ENCODE peak calls at places on chromosomes 7 and 10, in ten cellular contexts. Q is left lung, F is adipocyte, L is aorta, Z is BE2C, X is GM23248, I is sigmoid colon, B is left ventricle myocardium inferior, P is ovary, D is uterus. M is an unnamed sample. For H3K4me1, the result is how much of the 10 kb centered on the place peaks cover.

GRCh38 chr10:80444124-80444523 is 10.0 kb upstream of the TSPAN14 start:
- DNase-seq in D (no peak), B (no peak), F (no peak), Q (no peak), P (no peak), I (no peak), Z (no peak), L (no peak), X (no peak), M (no peak)

GRCh38 chr7:49389866-49390265 is 383.6 kb upstream of the VWC2 start:
- DNase-seq in B (no peak), X (no peak), P (no peak), D (no peak), I (no peak), Z (no peak), L (no peak), F (no peak), Q (no peak), M (no peak)

GRCh38 chr10:121171825-121172224 is 320.7 kb downstream of the WDR11 start:
- DNase-seq in X (no peak), I (no peak), Q (no peak), D (no peak), P (no peak), F (no peak), L (no peak), Z (no peak), B (no peak), M (no peak)

GRCh38 chr7:44984478-44984758 is 5.6 kb upstream of the MYO1G start:
- DNase-seq in X (no peak), Q (no peak), Z (no peak), D (no peak), B (no peak), L (no peak), P (no peak), I (no peak), F (no peak), M (no peak)

GRCh38 chr7:30082686-30083085 is 52.1 kb upstream of the MTURN start:
- DNase-seq in D (no peak), I (no peak), Q (no peak), X (peak), B (no peak), P (no peak), F (peak), L (no peak), Z (no peak), M (no peak)

GRCh38 chr7:43211276-43211675 is 98.8 kb downstream of the HECW1 start:
- DNase-seq in L (no peak), P (no peak), F (no peak), I (no peak), B (no peak), X (peak), D (no peak), Q (no peak), Z (no peak), M (no peak)

GRCh38 chr7:32533313-32534024 is 38.2 kb downstream of the AVL9 start:
- DNase-seq in Q (no peak), L (no peak), I (no peak), B (no peak), Z (no peak), F (no peak), P (no peak), D (no peak), X (peak), M (no peak)

GRCh38 chr7:157404845-157405481 is 68.2 kb downstream of the DNAJB6 start:
- DNase-seq in F (peak), P (peak), X (peak), Q (peak), I (peak), D (peak), Z (peak), B (no peak), L (no peak), M (peak)

GRCh38 chr10:47024046-47024322 is 112.8 kb downstream of the PTPN20 start:
- DNase-seq in I (no peak), P (no peak), L (no peak), Q (no peak), F (no peak), X (no peak), B (no peak), Z (no peak), D (no peak), M (no peak)

GRCh38 chr7:98283887-98284222 is 2.4 kb downstream of the BRI3 start:
- DNase-seq in D (no peak), B (no peak), F (peak), X (peak), L (no peak), P (no peak), Z (no peak), Q (no peak), I (no peak), M (peak)

GRCh38 chr10:43857206-43857952 is 208.7 kb upstream of the ZNF32 start:
- DNase-seq in Q (no peak), D (no peak), B (no peak), L (no peak), X (peak), I (no peak), P (no peak), F (peak), Z (peak), M (no peak)

GRCh38 chr10:88292185-88292514 is 291.0 kb downstream of the RNLS start:
- DNase-seq in L (no peak), F (no peak), D (no peak), P (no peak), Z (no peak), B (no peak), I (no peak), Q (no peak), X (no peak), M (no peak)

GRCh38 chr7:31076641-31077310 is 24.7 kb downstream of the ADCYAP1R1 start:
- DNase-seq in L (no peak), D (no peak), Z (no peak), P (no peak), B (peak), F (no peak), X (no peak), Q (no peak), I (peak), M (peak)

GRCh38 chr7:55185941-55186609 is 167.3 kb downstream of the EGFR start:
- DNase-seq in Q (no peak), Z (peak), B (no peak), I (no peak), L (no peak), X (peak), F (peak), P (no peak), D (no peak), M (no peak)

GRCh38 chr7:89605362-89605761 is 548.9 kb upstream of the STEAP1 start:
- DNase-seq in X (no peak), B (no peak), Z (no peak), P (no peak), F (no peak), I (no peak), D (no peak), Q (peak), L (no peak), M (no peak)

GRCh38 chr10:77801474-77802238 is 124.9 kb downstream of the DLG5 start:
- DNase-seq in Z (no peak), B (no peak), I (no peak), F (peak), Q (no peak), X (peak), L (no peak), D (no peak), P (no peak), M (no peak)

GRCh38 chr7:31705377-31705776 is 18.4 kb downstream of the PPP1R17 start:
- DNase-seq in B (no peak), I (no peak), X (no peak), D (no peak), F (no peak), Z (no peak), Q (no peak), P (no peak), L (no peak), M (no peak)

GRCh38 chr10:2791774-2792443 is 275.4 kb upstream of the PFKP start:
- DNase-seq in L (no peak), B (no peak), P (no peak), Q (no peak), D (no peak), I (no peak), Z (no peak), F (no peak), X (no peak), M (no peak)

GRCh38 chr7:134690614-134691504 is 44.2 kb downstream of the BPGM start:
- DNase-seq in P (no peak), Q (no peak), D (no peak), B (no peak), I (no peak), F (peak), X (peak), L (no peak), Z (no peak), M (no peak)

GRCh38 chr7:88357295-88357694 is 50.6 kb upstream of the STEAP4 start:
- DNase-seq in F (no peak), B (peak), Z (no peak), I (no peak), P (no peak), L (peak), X (peak), D (no peak), Q (no peak), M (no peak)

GRCh38 chr7:130844811-130845580 is 111.0 kb upstream of the KLF14 start:
- DNase-seq in F (no peak), X (peak), Z (no peak), L (no peak), Q (no peak), D (no peak), I (no peak), B (no peak), P (no peak), M (no peak)

GRCh38 chr10:58531084-58531695 is 18.5 kb downstream of the BICC1 start:
- DNase-seq in P (no peak), D (no peak), I (peak), F (peak), L (peak), Z (peak), B (no peak), Q (no peak), X (peak), M (no peak)

GRCh38 chr7:139777304-139777890 is 401 bp downstream of the HIPK2 start:
- DNase-seq in L (peak), F (peak), B (peak), X (peak), Z (peak), D (peak), Q (peak), P (peak), I (peak), M (peak)

GRCh38 chr10:117007080-117007479 is 2.1 kb upstream of the SHTN1 start:
- DNase-seq in X (peak), D (no peak), I (no peak), B (no peak), P (no peak), L (no peak), Q (no peak), F (peak), Z (no peak), M (no peak)

GRCh38 chr10:100009283-100009792 is 409 bp downstream of the DNMBP start:
- DNase-seq in L (no peak), D (peak), Z (peak), Q (no peak), B (no peak), I (peak), P (peak), F (peak), X (peak), M (peak)

GRCh38 chr7:36415104-36415503 is 25.4 kb downstream of the ANLN start:
- DNase-seq in L (no peak), P (no peak), Z (no peak), X (no peak), F (no peak), Q (no peak), D (no peak), I (no peak), B (no peak), M (no peak)

GRCh38 chr7:28075674-28076358 is 104.8 kb downstream of the JAZF1 start:
- DNase-seq in P (no peak), B (no peak), Q (no peak), I (no peak), F (no peak), L (no peak), D (no peak), X (no peak), Z (no peak), M (no peak)

DNA sequence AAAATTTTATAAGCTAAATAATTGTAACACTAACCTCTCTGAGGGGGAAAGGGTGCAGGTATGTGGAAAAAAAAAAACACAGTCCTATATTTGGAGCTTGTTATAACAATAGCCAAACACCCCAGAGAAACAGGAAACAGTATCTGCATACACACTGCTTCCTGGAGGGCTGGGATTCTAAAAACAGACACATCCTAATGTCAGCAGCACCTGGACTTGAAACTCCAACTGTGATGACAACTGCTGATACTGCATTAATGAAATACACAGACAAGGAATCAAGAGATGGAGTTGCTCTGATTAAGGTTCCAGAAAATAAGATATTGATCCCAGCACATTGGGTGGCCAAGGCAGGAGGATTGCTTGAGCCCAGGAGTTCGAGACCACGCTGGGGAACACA is 9.3 kb downstream of the DAGLB start:
- DNase-seq in X (no peak), D (no peak), L (no peak), I (no peak), F (no peak), Q (no peak), B (no peak), P (no peak), Z (no peak), M (no peak)
- H3K4me1 ChIP-seq in X (under half), D (under half), L (under half), I (under half), F (under half), Q (half or more), B (under half), P (under half), Z (under half), M (under half)

DNA sequence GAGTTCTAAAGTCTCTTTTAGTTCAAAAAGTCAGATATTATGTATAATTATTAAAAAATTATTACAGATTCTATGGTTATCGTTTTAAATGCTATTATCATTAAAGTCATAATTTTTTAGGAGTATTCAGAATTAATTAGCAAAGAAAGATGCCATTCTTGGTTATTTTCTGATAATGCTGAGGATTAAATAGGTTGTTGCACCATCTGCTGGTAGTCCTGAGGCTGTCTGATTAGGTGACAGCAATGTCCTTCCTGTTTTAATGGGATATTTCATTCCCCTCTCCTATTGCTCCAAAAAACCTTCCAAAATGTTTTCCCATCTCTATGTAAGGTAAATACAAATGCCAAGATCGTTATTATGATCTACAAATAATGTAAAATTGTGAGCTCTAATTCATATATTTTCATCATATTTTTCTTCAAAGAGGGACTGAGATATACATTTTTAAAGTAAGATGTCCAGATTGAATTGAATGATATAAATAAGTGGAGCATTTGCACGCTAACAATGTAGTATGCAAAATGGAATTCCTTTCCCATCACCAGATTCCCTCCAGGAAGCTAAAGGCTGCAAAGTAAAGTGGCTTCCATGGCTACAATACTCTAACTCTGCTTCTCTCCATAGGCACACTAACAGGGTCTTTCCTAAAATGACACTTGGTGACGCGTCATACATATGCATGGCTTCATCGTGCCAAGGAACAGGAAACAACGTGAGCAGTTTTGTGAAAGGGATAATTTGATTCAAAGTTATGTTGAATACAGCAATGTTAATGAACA is 58.8 kb upstream of the AKR1E2 start:
- DNase-seq in Z (no peak), D (peak), P (peak), Q (no peak), F (peak), B (no peak), X (peak), I (no peak), L (no peak), M (no peak)
- H3K4me1 ChIP-seq in Z (under half), D (under half), P (under half), Q (under half), F (half or more), B (half or more), X (half or more), I (under half), L (under half), M (under half)

GRCh38 chr10:14621037-14621436 is 153.7 kb downstream of the FAM107B start:
- DNase-seq in X (no peak), L (no peak), F (peak), D (no peak), Z (no peak), P (no peak), Q (no peak), I (no peak), B (no peak), M (no peak)
- H3K4me1 ChIP-seq in X (under half), L (under half), F (under half), D (under half), Z (under half), P (under half), Q (under half), I (under half), B (under half), M (under half)

DNA sequence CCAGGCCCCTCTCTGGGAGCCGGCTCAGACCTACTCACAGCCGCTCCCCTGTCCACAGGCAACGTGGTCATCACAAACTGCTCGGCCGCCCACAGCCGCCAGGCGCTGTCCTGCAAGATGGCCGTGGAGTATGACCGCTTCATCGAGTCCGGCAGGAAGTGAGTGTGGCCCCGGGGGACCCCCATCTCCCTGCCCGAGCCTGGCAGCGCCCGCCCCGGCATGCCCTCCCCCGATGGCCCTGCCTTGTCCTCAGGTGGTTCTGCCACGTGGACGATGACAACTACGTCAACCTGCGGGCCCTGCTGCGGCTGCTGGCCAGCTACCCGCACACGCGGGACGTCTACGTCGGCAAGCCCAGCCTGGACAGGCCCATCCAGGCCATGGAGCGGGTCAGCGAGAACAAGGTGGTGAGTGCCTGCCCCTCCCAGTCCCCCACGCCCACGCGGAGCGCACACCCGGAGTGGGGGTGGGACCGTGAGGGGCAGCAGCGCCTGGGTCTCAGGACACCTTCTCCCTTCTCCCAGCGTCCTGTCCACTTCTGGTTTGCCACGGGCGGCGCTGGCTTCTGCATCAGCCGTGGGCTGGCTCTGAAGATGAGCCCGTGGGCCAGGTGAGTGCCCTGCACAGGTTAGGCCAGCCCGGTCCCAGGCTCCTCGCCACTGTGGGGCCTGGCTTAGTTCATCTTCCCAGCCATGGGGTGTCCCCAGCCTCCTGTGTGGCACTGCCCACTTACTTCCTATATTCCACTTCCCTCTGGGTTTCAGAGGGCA is 5.8 kb downstream of the LFNG start:
- DNase-seq in D (no peak), Z (no peak), Q (peak), I (no peak), X (no peak), L (no peak), B (no peak), F (no peak), P (no peak), M (no peak)
- H3K4me1 ChIP-seq in D (under half), Z (under half), Q (half or more), I (under half), X (under half), L (under half), B (half or more), F (half or more), P (under half), M (half or more)

DNA sequence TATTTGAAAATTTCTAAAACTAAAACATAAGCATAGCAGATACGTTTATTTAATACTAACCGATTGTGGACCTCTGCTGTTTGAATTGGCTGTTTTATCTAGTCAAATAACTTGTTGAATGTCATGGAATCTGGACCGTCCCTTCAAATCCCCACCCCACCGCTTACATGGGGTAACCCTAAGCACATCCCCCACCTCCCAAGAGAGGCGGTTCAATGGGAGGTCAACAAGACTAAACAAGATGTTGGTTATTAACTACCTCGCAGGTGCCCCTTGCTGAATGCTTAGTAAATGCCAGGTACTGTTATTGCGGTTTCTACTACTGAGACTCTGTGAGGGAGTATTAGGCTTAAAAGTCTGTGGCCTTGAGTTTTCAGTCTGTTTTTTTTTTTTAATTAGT is 70.9 kb downstream of the DAGLB start:
- DNase-seq in B (no peak), F (no peak), L (no peak), Q (no peak), P (no peak), Z (no peak), D (no peak), I (no peak), X (no peak), M (no peak)
- H3K4me1 ChIP-seq in B (half or more), F (under half), L (under half), Q (half or more), P (under half), Z (under half), D (under half), I (half or more), X (under half), M (under half)

DNA sequence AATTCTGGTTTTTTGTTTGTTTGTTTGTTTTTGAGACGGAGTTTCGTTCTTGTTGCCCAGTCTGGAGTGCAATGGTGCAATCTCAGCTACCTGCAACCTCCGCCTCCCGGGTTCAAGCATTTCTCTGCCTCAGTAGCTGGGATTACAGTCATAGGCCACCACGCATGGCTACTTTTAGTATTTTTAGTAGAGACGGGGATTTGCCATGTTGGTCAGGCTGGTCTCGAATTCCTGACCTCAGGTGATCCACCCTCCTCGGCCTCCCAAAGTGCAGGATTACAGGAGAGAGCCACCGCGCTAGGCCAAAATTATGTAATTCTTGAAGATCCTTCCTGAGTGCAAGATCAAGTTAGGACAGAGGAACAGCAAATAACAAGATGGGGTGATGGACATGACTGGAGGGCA is 720 bp downstream of the ZNF33B start:
- DNase-seq in Z (no peak), L (no peak), Q (no peak), X (no peak), P (no peak), F (no peak), D (peak), B (no peak), I (no peak), M (peak)
- H3K4me1 ChIP-seq in Z (under half), L (under half), Q (under half), X (under half), P (under half), F (under half), D (under half), B (under half), I (under half), M (under half)

DNA sequence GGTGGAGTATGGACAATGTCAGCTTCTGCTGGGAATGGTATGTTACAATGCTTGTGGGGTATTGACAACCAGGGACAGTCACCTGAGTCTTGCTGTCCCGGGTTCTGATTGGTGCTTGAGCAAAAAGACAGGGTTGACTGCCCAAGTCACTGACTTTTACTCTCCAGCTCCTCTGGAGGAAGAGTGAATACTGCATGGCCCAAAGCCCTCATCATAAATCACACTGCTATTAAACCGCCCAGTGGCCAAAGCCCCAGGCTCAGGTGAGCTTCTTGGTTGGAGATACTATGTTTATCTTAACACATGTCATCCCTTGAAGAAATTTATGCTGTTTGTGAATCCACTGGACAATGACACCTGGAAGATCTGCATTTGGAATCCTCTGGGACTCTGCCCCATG is 90.0 kb upstream of the IGFBP3 start:
- DNase-seq in L (no peak), Z (no peak), B (no peak), P (no peak), F (no peak), I (no peak), X (no peak), D (no peak), Q (no peak), M (no peak)
- H3K4me1 ChIP-seq in L (under half), Z (under half), B (under half), P (under half), F (under half), I (under half), X (under half), D (under half), Q (under half), M (under half)